ENCODE peak calls at places on chromosomes 4 and X, in eight cellular contexts. S is tibial nerve, V is upper lobe of right lung, E is AG10803, C is HCT116, D is nephron progenitor cell, F is GM06990, L is right atrium auricular region. M is an unnamed sample.

GRCh38 chr4:84597450-84597849 is 14.5 kb downstream of the CDS1 start:
- DNase-seq in S (no peak), D (no peak), F (no peak), V (no peak), L (no peak), E (no peak), C (peak; percentile 64), M (no peak)

GRCh38 chr4:96037705-96038104 is 197.8 kb downstream of the PDHA2 start:
- DNase-seq in F (no peak), V (no peak), E (no peak), S (no peak), C (no peak), L (no peak), D (no peak), M (no peak)

GRCh38 chrX:44744828-44745227 is 99.0 kb upstream of the DUSP21 start:
- DNase-seq in C (no peak), F (peak; percentile 6), D (no peak), S (no peak), E (no peak), V (no peak), L (no peak), M (no peak)

GRCh38 chr4:33323393-33323792 is 2603.2 kb downstream of the PCDH7 start:
- DNase-seq in V (no peak), C (no peak), F (no peak), L (no peak), S (no peak), D (no peak), E (no peak), M (no peak)

GRCh38 chr4:145487626-145488025 is 6.0 kb downstream of the SMAD1 start:
- DNase-seq in L (no peak), D (no peak), C (no peak), V (no peak), S (no peak), E (no peak), F (peak; percentile 62), M (no peak)

GRCh38 chrX:40109288-40110008 is 11.7 kb upstream of the BCOR start:
- DNase-seq in S (peak; percentile 56), L (peak; percentile 72), V (peak; percentile 82), C (no peak), F (no peak), D (peak; percentile 65), E (no peak), M (no peak)

GRCh38 chr4:147709999-147710398 is 21.9 kb upstream of the ARHGAP10 start:
- DNase-seq in F (no peak), C (no peak), D (no peak), S (no peak), E (peak; percentile 29), V (no peak), L (no peak), M (no peak)

GRCh38 chrX:44898411-44899221 is 25.6 kb downstream of the KDM6A start:
- DNase-seq in L (no peak), S (no peak), D (no peak), V (no peak), E (no peak), F (peak; percentile 26), C (no peak), M (no peak)

GRCh38 chrX:7334253-7334935 is 186.4 kb upstream of the PUDP start:
- DNase-seq in E (peak; percentile 88), L (no peak), C (no peak), V (no peak), D (no peak), S (no peak), F (no peak), M (no peak)

GRCh38 chr4:80385397-80386280 is 50.1 kb downstream of the CFAP299 start:
- DNase-seq in L (no peak), S (no peak), D (no peak), E (no peak), V (peak; percentile 56), C (no peak), F (no peak), M (no peak)

GRCh38 chrX:20362268-20363002 is 95.7 kb upstream of the RPS6KA3 start:
- DNase-seq in F (no peak), C (no peak), L (no peak), E (peak; percentile 53), D (no peak), V (no peak), S (peak; percentile 5), M (no peak)

GRCh38 chr4:184274288-184274951 is 56.7 kb upstream of the ENPP6 start:
- DNase-seq in S (no peak), D (no peak), V (no peak), E (peak; percentile 29), C (no peak), L (no peak), F (no peak), M (no peak)

GRCh38 chr4:169660929-169661328 is 40.6 kb downstream of the CLCN3 start:
- DNase-seq in C (no peak), V (no peak), E (no peak), L (no peak), F (no peak), D (no peak), S (no peak), M (no peak)

GRCh38 chrX:39848900-39849299 is 248.9 kb downstream of the BCOR start:
- DNase-seq in F (no peak), L (no peak), V (no peak), E (peak; percentile 83), C (no peak), S (peak; percentile 5), D (no peak), M (no peak)

GRCh38 chrX:153306527-153307115 is 14.9 kb downstream of the PNMA6F start:
- DNase-seq in V (no peak), F (no peak), S (no peak), L (peak; percentile 40), C (no peak), E (no peak), D (no peak), M (no peak)

GRCh38 chrX:1595711-1596060 is 4.3 kb downstream of the AKAP17A start:
- DNase-seq in C (no peak), E (no peak), F (no peak), S (no peak), D (no peak), V (peak; percentile 44), L (no peak), M (no peak)

GRCh38 chr4:159516556-159516955 is 413.7 kb downstream of the RAPGEF2 start:
- DNase-seq in L (no peak), S (no peak), E (no peak), V (no peak), D (no peak), C (no peak), F (no peak), M (no peak)

GRCh38 chr4:169024762-169025161 is 14.7 kb upstream of the CBR4 start:
- DNase-seq in L (no peak), C (peak; percentile 15), D (no peak), V (no peak), F (no peak), S (peak; percentile 24), E (peak; percentile 54), M (no peak)

GRCh38 chrX:144732588-144732987 is 514.7 kb upstream of the SPANXN1 start:
- DNase-seq in D (no peak), V (no peak), E (peak; percentile 13), C (no peak), S (no peak), L (no peak), F (no peak), M (no peak)

GRCh38 chr4:185999207-185999606 is 69.7 kb upstream of the TLR3 start:
- DNase-seq in V (no peak), E (no peak), F (no peak), S (no peak), C (no peak), D (no peak), L (no peak), M (no peak)

GRCh38 chr4:45662996-45663395 is 460.9 kb downstream of the GABRG1 start:
- DNase-seq in L (no peak), V (no peak), E (peak; percentile 16), D (no peak), F (no peak), C (no peak), S (no peak), M (no peak)

GRCh38 chr4:163620738-163621137 is 126.2 kb downstream of the TMA16 start:
- DNase-seq in D (no peak), C (no peak), F (no peak), L (no peak), S (no peak), E (no peak), V (no peak), M (no peak)

GRCh38 chrX:79466636-79467035 is 99.5 kb upstream of the ITM2A start:
- DNase-seq in C (no peak), E (no peak), S (no peak), F (no peak), L (no peak), D (no peak), V (no peak), M (no peak)
- TF ChIP-seq CTCF in C (no peak), E (no peak), S (no peak), F (no peak), L (no peak), D (no peak), V (no peak), M (no peak)

GRCh38 chrX:29044802-29045201 is 457.6 kb downstream of the IL1RAPL1 start:
- DNase-seq in F (no peak), V (no peak), D (no peak), E (no peak), C (no peak), S (no peak), L (no peak), M (no peak)
- TF ChIP-seq CTCF in F (no peak), V (no peak), D (no peak), E (no peak), C (no peak), S (peak; percentile 4), L (no peak), M (no peak)

GRCh38 chr4:10013722-10014121 is 7.6 kb downstream of the SLC2A9 start:
- DNase-seq in L (no peak), D (peak; percentile 43), C (peak; percentile 18), S (no peak), E (peak; percentile 17), V (peak; percentile 74), F (peak; percentile 42), M (no peak)
- TF ChIP-seq CTCF in L (peak; percentile 36), D (peak; percentile 39), C (peak; percentile 73), S (no peak), E (peak; percentile 56), V (peak; percentile 45), F (peak; percentile 78), M (peak; percentile 37)

DNA sequence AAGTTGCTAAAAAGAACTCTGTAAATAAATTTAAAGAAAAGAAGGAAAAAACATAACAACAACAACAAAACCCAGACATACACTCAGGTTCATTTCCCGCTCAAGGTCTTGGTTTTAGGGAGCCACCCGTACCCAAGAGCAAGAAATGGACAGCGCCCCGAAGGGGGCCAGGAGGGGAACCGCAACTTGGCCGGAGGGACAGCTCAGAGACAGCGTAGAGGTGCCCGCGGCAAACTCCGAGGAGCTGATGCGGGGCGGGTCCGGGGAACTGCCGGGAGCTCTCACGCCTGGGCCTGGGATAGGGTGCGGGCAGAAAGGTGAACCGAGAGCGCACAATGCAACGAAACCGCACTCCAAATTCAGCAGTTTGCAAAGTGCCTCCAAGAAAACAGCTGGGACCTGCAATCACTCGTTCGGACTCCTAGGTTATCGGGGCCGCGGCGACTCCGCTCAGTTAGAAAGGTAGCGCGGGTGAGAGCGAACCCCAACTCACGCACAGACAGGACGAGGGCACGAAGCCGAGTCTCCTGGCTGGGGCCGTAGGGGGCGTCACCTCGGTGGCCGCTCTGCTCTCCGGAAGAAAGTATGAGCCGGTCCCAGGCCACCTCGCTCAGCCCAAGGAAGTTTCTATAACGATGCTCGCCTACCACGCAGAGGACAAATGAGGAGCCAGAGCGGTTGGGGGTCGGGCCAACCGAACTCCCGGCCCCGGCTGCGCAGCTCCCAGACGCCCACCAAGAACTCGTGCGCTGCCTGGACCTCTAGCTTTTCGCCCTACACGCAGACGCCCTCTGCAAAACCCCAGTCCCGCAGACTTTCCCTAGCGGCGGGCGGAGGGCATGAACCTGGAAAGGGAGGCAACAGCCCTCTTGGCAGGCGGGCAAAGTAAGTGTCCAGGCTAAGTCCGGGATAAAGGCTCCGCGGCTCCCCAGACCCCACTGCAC is 1.4 kb downstream of the NDNF start:
- DNase-seq in L (no peak), F (peak; percentile 9), V (peak; percentile 82), E (peak; percentile 58), D (peak; percentile 72), C (no peak), S (no peak), M (no peak)
- TF ChIP-seq CTCF in L (peak; percentile 8), F (no peak), V (peak; percentile 43), E (peak; percentile 58), D (peak; percentile 25), C (no peak), S (peak; percentile 10), M (no peak)